ENCODE peak calls at places on chromosome 1, in eight cellular contexts. One of them, this sample, is unnamed.

GRCh38 chr1:243213045-243213787 is 41.9 kb downstream of the CEP170 start:
- DNase-seq in endothelial cell of umbilical vein: no peak
- DNase-seq in WERI-Rb-1: no peak
- DNase-seq in Peyer's patch: no peak
- DNase-seq in CD8-positive, alpha-beta memory T cell: no peak
- DNase-seq in aorta: no peak
- DNase-seq in left lung: no peak
- DNase-seq in transverse colon: no peak
- DNase-seq in this sample: no peak

GRCh38 chr1:24763671-24764070 is 18.4 kb downstream of the CLIC4 start:
- DNase-seq in endothelial cell of umbilical vein: no peak
- DNase-seq in WERI-Rb-1: no peak
- DNase-seq in Peyer's patch: no peak
- DNase-seq in CD8-positive, alpha-beta memory T cell: no peak
- DNase-seq in aorta: no peak
- DNase-seq in left lung: no peak
- DNase-seq in transverse colon: no peak
- DNase-seq in this sample: no peak

GRCh38 chr1:207312604-207312920 is 8.9 kb upstream of the CD55 start:
- DNase-seq in endothelial cell of umbilical vein: no peak
- DNase-seq in WERI-Rb-1: no peak
- DNase-seq in Peyer's patch: no peak
- DNase-seq in CD8-positive, alpha-beta memory T cell: no peak
- DNase-seq in aorta: no peak
- DNase-seq in left lung: no peak
- DNase-seq in transverse colon: no peak
- DNase-seq in this sample: no peak

GRCh38 chr1:225498539-225499135 is 70.8 kb upstream of the LBR start:
- DNase-seq in endothelial cell of umbilical vein: no peak
- DNase-seq in WERI-Rb-1: no peak
- DNase-seq in Peyer's patch: no peak
- DNase-seq in CD8-positive, alpha-beta memory T cell: no peak
- DNase-seq in aorta: no peak
- DNase-seq in left lung: no peak
- DNase-seq in transverse colon: no peak
- DNase-seq in this sample: no peak

GRCh38 chr1:235919797-235920475 is 53.2 kb upstream of the LYST start:
- DNase-seq in endothelial cell of umbilical vein: peak; percentile 81
- DNase-seq in WERI-Rb-1: peak; percentile 57
- DNase-seq in Peyer's patch: no peak
- DNase-seq in CD8-positive, alpha-beta memory T cell: no peak
- DNase-seq in aorta: no peak
- DNase-seq in left lung: no peak
- DNase-seq in transverse colon: no peak
- DNase-seq in this sample: no peak

GRCh38 chr1:234479866-234480265 is 887 bp upstream of the TARBP1 start:
- DNase-seq in endothelial cell of umbilical vein: no peak
- DNase-seq in WERI-Rb-1: no peak
- DNase-seq in Peyer's patch: no peak
- DNase-seq in CD8-positive, alpha-beta memory T cell: no peak
- DNase-seq in aorta: no peak
- DNase-seq in left lung: no peak
- DNase-seq in transverse colon: no peak
- DNase-seq in this sample: no peak

GRCh38 chr1:59013276-59013927 is 229.6 kb upstream of the JUN start:
- DNase-seq in endothelial cell of umbilical vein: peak; percentile 76
- DNase-seq in WERI-Rb-1: no peak
- DNase-seq in Peyer's patch: peak; percentile 67
- DNase-seq in CD8-positive, alpha-beta memory T cell: no peak
- DNase-seq in aorta: no peak
- DNase-seq in left lung: no peak
- DNase-seq in transverse colon: peak; percentile 62
- DNase-seq in this sample: no peak

GRCh38 chr1:118335372-118335771 is 150.3 kb upstream of the SPAG17 start:
- DNase-seq in endothelial cell of umbilical vein: no peak
- DNase-seq in WERI-Rb-1: no peak
- DNase-seq in Peyer's patch: no peak
- DNase-seq in CD8-positive, alpha-beta memory T cell: no peak
- DNase-seq in aorta: no peak
- DNase-seq in left lung: no peak
- DNase-seq in transverse colon: no peak
- DNase-seq in this sample: no peak

GRCh38 chr1:183622884-183623785 is 12.4 kb downstream of the ARPC5 start:
- DNase-seq in endothelial cell of umbilical vein: peak; percentile 56
- DNase-seq in WERI-Rb-1: peak; percentile 61
- DNase-seq in Peyer's patch: peak; percentile 77
- DNase-seq in CD8-positive, alpha-beta memory T cell: peak; percentile 8
- DNase-seq in aorta: no peak
- DNase-seq in left lung: peak; percentile 54
- DNase-seq in transverse colon: peak; percentile 61
- DNase-seq in this sample: peak; percentile 12

GRCh38 chr1:17742590-17742989 is 12.5 kb upstream of the ACTL8 start:
- DNase-seq in endothelial cell of umbilical vein: no peak
- DNase-seq in WERI-Rb-1: no peak
- DNase-seq in Peyer's patch: no peak
- DNase-seq in CD8-positive, alpha-beta memory T cell: no peak
- DNase-seq in aorta: no peak
- DNase-seq in left lung: no peak
- DNase-seq in transverse colon: no peak
- DNase-seq in this sample: no peak

GRCh38 chr1:67618285-67619018 is 66.5 kb upstream of the GADD45A start:
- DNase-seq in endothelial cell of umbilical vein: peak; percentile 99
- DNase-seq in WERI-Rb-1: no peak
- DNase-seq in Peyer's patch: peak; percentile 62
- DNase-seq in CD8-positive, alpha-beta memory T cell: no peak
- DNase-seq in aorta: peak; percentile 80
- DNase-seq in left lung: peak; percentile 54
- DNase-seq in transverse colon: peak; percentile 31
- DNase-seq in this sample: no peak

GRCh38 chr1:78617615-78618026 is 2.6 kb upstream of the IFI44L start:
- DNase-seq in endothelial cell of umbilical vein: peak; percentile 77
- DNase-seq in WERI-Rb-1: peak; percentile 68
- DNase-seq in Peyer's patch: peak; percentile 74
- DNase-seq in CD8-positive, alpha-beta memory T cell: peak; percentile 10
- DNase-seq in aorta: peak; percentile 78
- DNase-seq in left lung: peak; percentile 45
- DNase-seq in transverse colon: peak; percentile 48
- DNase-seq in this sample: no peak

GRCh38 chr1:88684482-88685238 is 587 bp downstream of the PKN2 start:
- DNase-seq in endothelial cell of umbilical vein: peak; percentile 78
- DNase-seq in WERI-Rb-1: peak; percentile 89
- DNase-seq in Peyer's patch: peak; percentile 78
- DNase-seq in CD8-positive, alpha-beta memory T cell: peak; percentile 48
- DNase-seq in aorta: peak; percentile 87
- DNase-seq in left lung: peak; percentile 76
- DNase-seq in transverse colon: peak; percentile 63
- DNase-seq in this sample: peak; percentile 36

GRCh38 chr1:89923517-89923916 is 71.4 kb upstream of the ZNF326 start:
- DNase-seq in endothelial cell of umbilical vein: no peak
- DNase-seq in WERI-Rb-1: no peak
- DNase-seq in Peyer's patch: no peak
- DNase-seq in CD8-positive, alpha-beta memory T cell: no peak
- DNase-seq in aorta: no peak
- DNase-seq in left lung: no peak
- DNase-seq in transverse colon: no peak
- DNase-seq in this sample: no peak

GRCh38 chr1:89919174-89919573 is 75.7 kb upstream of the ZNF326 start:
- DNase-seq in endothelial cell of umbilical vein: no peak
- DNase-seq in WERI-Rb-1: no peak
- DNase-seq in Peyer's patch: no peak
- DNase-seq in CD8-positive, alpha-beta memory T cell: no peak
- DNase-seq in aorta: no peak
- DNase-seq in left lung: no peak
- DNase-seq in transverse colon: no peak
- DNase-seq in this sample: no peak

GRCh38 chr1:89927037-89927436 is 67.9 kb upstream of the ZNF326 start:
- DNase-seq in endothelial cell of umbilical vein: no peak
- DNase-seq in WERI-Rb-1: no peak
- DNase-seq in Peyer's patch: no peak
- DNase-seq in CD8-positive, alpha-beta memory T cell: no peak
- DNase-seq in aorta: no peak
- DNase-seq in left lung: no peak
- DNase-seq in transverse colon: no peak
- DNase-seq in this sample: no peak

GRCh38 chr1:89918794-89919155 is 76.1 kb upstream of the ZNF326 start:
- DNase-seq in endothelial cell of umbilical vein: no peak
- DNase-seq in WERI-Rb-1: no peak
- DNase-seq in Peyer's patch: no peak
- DNase-seq in CD8-positive, alpha-beta memory T cell: no peak
- DNase-seq in aorta: no peak
- DNase-seq in left lung: no peak
- DNase-seq in transverse colon: no peak
- DNase-seq in this sample: no peak

GRCh38 chr1:89922911-89923310 is 72.0 kb upstream of the ZNF326 start:
- DNase-seq in endothelial cell of umbilical vein: no peak
- DNase-seq in WERI-Rb-1: no peak
- DNase-seq in Peyer's patch: no peak
- DNase-seq in CD8-positive, alpha-beta memory T cell: no peak
- DNase-seq in aorta: no peak
- DNase-seq in left lung: no peak
- DNase-seq in transverse colon: no peak
- DNase-seq in this sample: no peak
- H3K9me3 ChIP-seq in endothelial cell of umbilical vein: no peaks in the 10 kb centered on the region
- H3K9me3 ChIP-seq in WERI-Rb-1: peaks cover 3% of the 10 kb centered on the region
- H3K9me3 ChIP-seq in Peyer's patch: no peaks in the 10 kb centered on the region
- H3K9me3 ChIP-seq in CD8-positive, alpha-beta memory T cell: no peaks in the 10 kb centered on the region
- H3K9me3 ChIP-seq in aorta: peaks cover 1% of the 10 kb centered on the region
- H3K9me3 ChIP-seq in left lung: no peaks in the 10 kb centered on the region
- H3K9me3 ChIP-seq in transverse colon: no peaks in the 10 kb centered on the region
- H3K9me3 ChIP-seq in this sample: no peaks in the 10 kb centered on the region

GRCh38 chr1:75132421-75133381 is 1.5 kb upstream of the LHX8 start:
- DNase-seq in endothelial cell of umbilical vein: peak; percentile 12
- DNase-seq in WERI-Rb-1: no peak
- DNase-seq in Peyer's patch: no peak
- DNase-seq in CD8-positive, alpha-beta memory T cell: no peak
- DNase-seq in aorta: no peak
- DNase-seq in left lung: no peak
- DNase-seq in transverse colon: no peak
- DNase-seq in this sample: no peak

GRCh38 chr1:75134656-75134938 is 409 bp downstream of the LHX8 start:
- DNase-seq in endothelial cell of umbilical vein: peak; percentile 22
- DNase-seq in WERI-Rb-1: no peak
- DNase-seq in Peyer's patch: no peak
- DNase-seq in CD8-positive, alpha-beta memory T cell: no peak
- DNase-seq in aorta: no peak
- DNase-seq in left lung: no peak
- DNase-seq in transverse colon: no peak
- DNase-seq in this sample: no peak

GRCh38 chr1:75134939-75135828 is 996 bp downstream of the LHX8 start:
- DNase-seq in endothelial cell of umbilical vein: peak; percentile 54
- DNase-seq in WERI-Rb-1: peak; percentile 18
- DNase-seq in Peyer's patch: no peak
- DNase-seq in CD8-positive, alpha-beta memory T cell: no peak
- DNase-seq in aorta: no peak
- DNase-seq in left lung: no peak
- DNase-seq in transverse colon: no peak
- DNase-seq in this sample: no peak

GRCh38 chr1:75135829-75136142 is 1.6 kb downstream of the LHX8 start:
- DNase-seq in endothelial cell of umbilical vein: no peak
- DNase-seq in WERI-Rb-1: no peak
- DNase-seq in Peyer's patch: no peak
- DNase-seq in CD8-positive, alpha-beta memory T cell: no peak
- DNase-seq in aorta: no peak
- DNase-seq in left lung: no peak
- DNase-seq in transverse colon: no peak
- DNase-seq in this sample: no peak

GRCh38 chr1:75133754-75134655 is at the start of gene LHX8:
- DNase-seq in endothelial cell of umbilical vein: peak; percentile 35
- DNase-seq in WERI-Rb-1: peak; percentile 24
- DNase-seq in Peyer's patch: no peak
- DNase-seq in CD8-positive, alpha-beta memory T cell: no peak
- DNase-seq in aorta: no peak
- DNase-seq in left lung: no peak
- DNase-seq in transverse colon: no peak
- DNase-seq in this sample: no peak
- H3K9me3 ChIP-seq in endothelial cell of umbilical vein: no peaks in the 10 kb centered on the region
- H3K9me3 ChIP-seq in WERI-Rb-1: no peaks in the 10 kb centered on the region
- H3K9me3 ChIP-seq in Peyer's patch: no peaks in the 10 kb centered on the region
- H3K9me3 ChIP-seq in CD8-positive, alpha-beta memory T cell: no peaks in the 10 kb centered on the region
- H3K9me3 ChIP-seq in aorta: no peaks in the 10 kb centered on the region
- H3K9me3 ChIP-seq in left lung: no peaks in the 10 kb centered on the region
- H3K9me3 ChIP-seq in transverse colon: no peaks in the 10 kb centered on the region
- H3K9me3 ChIP-seq in this sample: no peaks in the 10 kb centered on the region

GRCh38 chr1:228299211-228299610 is 91.4 kb downstream of the OBSCN start:
- DNase-seq in endothelial cell of umbilical vein: no peak
- DNase-seq in WERI-Rb-1: no peak
- DNase-seq in Peyer's patch: no peak
- DNase-seq in CD8-positive, alpha-beta memory T cell: no peak
- DNase-seq in aorta: no peak
- DNase-seq in left lung: no peak
- DNase-seq in transverse colon: no peak
- DNase-seq in this sample: no peak

GRCh38 chr1:228298471-228298870 is 90.6 kb downstream of the OBSCN start:
- DNase-seq in endothelial cell of umbilical vein: no peak
- DNase-seq in WERI-Rb-1: no peak
- DNase-seq in Peyer's patch: no peak
- DNase-seq in CD8-positive, alpha-beta memory T cell: no peak
- DNase-seq in aorta: peak; percentile 43
- DNase-seq in left lung: no peak
- DNase-seq in transverse colon: no peak
- DNase-seq in this sample: no peak

GRCh38 chr1:228297242-228297641 is 89.4 kb downstream of the OBSCN start:
- DNase-seq in endothelial cell of umbilical vein: no peak
- DNase-seq in WERI-Rb-1: no peak
- DNase-seq in Peyer's patch: no peak
- DNase-seq in CD8-positive, alpha-beta memory T cell: no peak
- DNase-seq in aorta: no peak
- DNase-seq in left lung: no peak
- DNase-seq in transverse colon: no peak
- DNase-seq in this sample: no peak

GRCh38 chr1:228295981-228296380 is 88.1 kb downstream of the OBSCN start:
- DNase-seq in endothelial cell of umbilical vein: no peak
- DNase-seq in WERI-Rb-1: no peak
- DNase-seq in Peyer's patch: no peak
- DNase-seq in CD8-positive, alpha-beta memory T cell: no peak
- DNase-seq in aorta: no peak
- DNase-seq in left lung: no peak
- DNase-seq in transverse colon: no peak
- DNase-seq in this sample: no peak

GRCh38 chr1:228297822-228298221 is 90.0 kb downstream of the OBSCN start:
- DNase-seq in endothelial cell of umbilical vein: no peak
- DNase-seq in WERI-Rb-1: no peak
- DNase-seq in Peyer's patch: no peak
- DNase-seq in CD8-positive, alpha-beta memory T cell: no peak
- DNase-seq in aorta: no peak
- DNase-seq in left lung: no peak
- DNase-seq in transverse colon: no peak
- DNase-seq in this sample: no peak
- H3K9me3 ChIP-seq in endothelial cell of umbilical vein: peaks cover 3% of the 10 kb centered on the region
- H3K9me3 ChIP-seq in WERI-Rb-1: no peaks in the 10 kb centered on the region
- H3K9me3 ChIP-seq in Peyer's patch: peaks cover 18% of the 10 kb centered on the region
- H3K9me3 ChIP-seq in CD8-positive, alpha-beta memory T cell: no peaks in the 10 kb centered on the region
- H3K9me3 ChIP-seq in aorta: peaks cover 8% of the 10 kb centered on the region
- H3K9me3 ChIP-seq in left lung: peaks cover 36% of the 10 kb centered on the region
- H3K9me3 ChIP-seq in transverse colon: peaks cover 20% of the 10 kb centered on the region
- H3K9me3 ChIP-seq in this sample: no peaks in the 10 kb centered on the region

DNA sequence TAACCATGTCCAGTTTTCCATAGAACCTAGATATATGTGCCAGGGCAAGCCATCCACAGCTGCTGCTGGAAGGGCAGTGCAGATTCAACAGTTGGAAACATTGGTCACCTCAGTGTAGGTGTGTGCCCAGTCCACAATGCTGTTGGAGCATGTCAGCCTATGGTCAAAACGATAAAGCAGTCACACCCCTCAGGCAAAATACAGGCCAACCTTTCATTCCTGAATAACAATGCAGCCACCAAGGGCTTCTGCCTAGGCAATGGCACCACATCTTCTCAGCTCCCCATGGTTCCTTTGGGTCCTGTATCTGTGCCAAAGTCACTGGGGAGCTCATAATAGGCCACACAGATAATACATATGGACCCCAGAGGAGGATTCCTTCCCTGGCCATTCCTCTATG is 15.1 kb upstream of the TBX19 start:
- DNase-seq in endothelial cell of umbilical vein: no peak
- DNase-seq in WERI-Rb-1: no peak
- DNase-seq in Peyer's patch: no peak
- DNase-seq in CD8-positive, alpha-beta memory T cell: no peak
- DNase-seq in aorta: no peak
- DNase-seq in left lung: no peak
- DNase-seq in transverse colon: no peak
- DNase-seq in this sample: no peak
- H3K9me3 ChIP-seq in endothelial cell of umbilical vein: no peaks in the 10 kb centered on the region
- H3K9me3 ChIP-seq in WERI-Rb-1: no peaks in the 10 kb centered on the region
- H3K9me3 ChIP-seq in Peyer's patch: no peaks in the 10 kb centered on the region
- H3K9me3 ChIP-seq in CD8-positive, alpha-beta memory T cell: no peaks in the 10 kb centered on the region
- H3K9me3 ChIP-seq in aorta: no peaks in the 10 kb centered on the region
- H3K9me3 ChIP-seq in left lung: no peaks in the 10 kb centered on the region
- H3K9me3 ChIP-seq in transverse colon: no peaks in the 10 kb centered on the region
- H3K9me3 ChIP-seq in this sample: no peaks in the 10 kb centered on the region

This sample was measured in T-helper 17 cell.